ENCODE peak calls at places on chromosomes 4 and X, in seven cellular contexts. O, P, Z, Y, E, G and D are unnamed samples.

GRCh38 chr4:186260117-186260503 is 5.9 kb upstream of the F11 start:
- DNase-seq in O (no peak), P (no peak), Z (peak; percentile 52), Y (no peak), E (no peak), G (no peak), D (no peak)

GRCh38 chr4:139530833-139531427 is 25.1 kb downstream of the SETD7 start:
- DNase-seq in O (peak; percentile 49), P (no peak), Z (peak; percentile 59), Y (no peak), E (peak; percentile 35), G (no peak), D (no peak)

GRCh38 chrX:56113785-56114436 is 118.2 kb upstream of the KLF8 start:
- DNase-seq in O (peak; percentile 20), P (no peak), Z (no peak), Y (no peak), E (no peak), G (no peak), D (no peak)

GRCh38 chr4:173525118-173526033 is 4.7 kb downstream of the HAND2 start:
- DNase-seq in O (no peak), P (no peak), Z (no peak), Y (no peak), E (peak; percentile 73), G (no peak), D (no peak)

GRCh38 chrX:113741744-113742143 is 842.1 kb upstream of the HTR2C start:
- DNase-seq in O (peak; percentile 42), P (no peak), Z (no peak), Y (no peak), E (no peak), G (no peak), D (peak; percentile 19)

GRCh38 chr4:151045907-151046306 is 30.8 kb upstream of the LRBA start:
- DNase-seq in O (peak; percentile 8), P (no peak), Z (no peak), Y (no peak), E (no peak), G (no peak), D (no peak)

GRCh38 chrX:140503714-140504351 is 1.0 kb downstream of the SOX3 start:
- DNase-seq in O (no peak), P (no peak), Z (no peak), Y (no peak), E (no peak), G (no peak), D (peak; percentile 10)

GRCh38 chr4:124526321-124526720 is 186.2 kb downstream of the ANKRD50 start:
- DNase-seq in O (no peak), P (no peak), Z (no peak), Y (no peak), E (no peak), G (no peak), D (peak; percentile 41)

GRCh38 chr4:16835597-16836247 is 62.7 kb downstream of the LDB2 start:
- DNase-seq in O (no peak), P (no peak), Z (no peak), Y (no peak), E (no peak), G (no peak), D (no peak)

GRCh38 chr4:7209699-7210098 is 17.4 kb downstream of the SORCS2 start:
- DNase-seq in O (peak; percentile 51), P (no peak), Z (no peak), Y (no peak), E (no peak), G (no peak), D (no peak)

GRCh38 chr4:62398318-62398717 is 1198.2 kb downstream of the ADGRL3 start:
- DNase-seq in O (no peak), P (no peak), Z (no peak), Y (no peak), E (no peak), G (no peak), D (no peak)

GRCh38 chr4:175674219-175674618 is 137.8 kb downstream of the GPM6A start:
- DNase-seq in O (no peak), P (no peak), Z (no peak), Y (no peak), E (no peak), G (no peak), D (no peak)

GRCh38 chrX:63525491-63525890 is 174.4 kb upstream of the SPIN4 start:
- DNase-seq in O (no peak), P (no peak), Z (no peak), Y (no peak), E (no peak), G (no peak), D (no peak)

GRCh38 chr4:127048371-127049085 is 584.2 kb upstream of the INTU start:
- DNase-seq in O (no peak), P (no peak), Z (no peak), Y (no peak), E (no peak), G (no peak), D (peak; percentile 11)

GRCh38 chrX:134529481-134529880 is 69.5 kb downstream of the HPRT1 start:
- DNase-seq in O (no peak), P (no peak), Z (no peak), Y (no peak), E (no peak), G (no peak), D (no peak)

GRCh38 chrX:69019073-69019890 is 146.0 kb downstream of the PJA1 start:
- DNase-seq in O (no peak), P (no peak), Z (no peak), Y (no peak), E (no peak), G (no peak), D (no peak)

GRCh38 chr4:74415602-74416300 is 29.2 kb upstream of the AREG start:
- DNase-seq in O (no peak), P (no peak), Z (no peak), Y (no peak), E (no peak), G (no peak), D (no peak)
- H3K4me3 ChIP-seq in O (no peak overlapping the region), P (no peak overlapping the region), Z (no peak overlapping the region), Y (no peak overlapping the region), E (no peak overlapping the region), G (no peak overlapping the region), D (no peak overlapping the region)

GRCh38 chr4:121252224-121252806 is 88.2 kb upstream of the TNIP3 start:
- DNase-seq in O (peak; percentile 75), P (no peak), Z (peak; percentile 62), Y (peak; percentile 60), E (peak; percentile 38), G (peak; percentile 76), D (peak; percentile 78)
- TF ChIP-seq CTCF in O (peak; percentile 80), P (peak; percentile 69), Z (peak; percentile 79), Y (peak; percentile 84), E (peak; percentile 64), G (peak; percentile 78), D (peak; percentile 90)

GRCh38 chrX:103357871-103358270 is 1.6 kb downstream of the TCEAL9 start:
- DNase-seq in O (no peak), P (no peak), Z (no peak), Y (no peak), E (no peak), G (no peak), D (no peak)
- H3K4me3 ChIP-seq in O (peak overlapping the region; percentile 92), P (no peak overlapping the region), Z (no peak overlapping the region), Y (peak overlapping the region; percentile 64), E (peak overlapping the region; percentile 55), G (no peak overlapping the region), D (peak overlapping the region; percentile 89)

GRCh38 chr4:2948895-2949781 is 14.1 kb downstream of the NOP14 start:
- DNase-seq in O (peak; percentile 30), P (no peak), Z (no peak), Y (no peak), E (no peak), G (peak; percentile 60), D (no peak)
- TF ChIP-seq CTCF in O (peak; percentile 60), P (peak; percentile 33), Z (peak; percentile 25), Y (peak; percentile 44), E (no peak), G (peak; percentile 42), D (peak; percentile 68)

GRCh38 chr4:80206111-80206510 is 8.8 kb downstream of the PRDM8 start:
- DNase-seq in O (no peak), P (no peak), Z (no peak), Y (no peak), E (no peak), G (no peak), D (no peak)

GRCh38 chr4:80208606-80209005 is 11.3 kb downstream of the PRDM8 start:
- DNase-seq in O (no peak), P (no peak), Z (no peak), Y (no peak), E (no peak), G (no peak), D (no peak)

GRCh38 chr4:80206541-80207171 is 9.4 kb downstream of the PRDM8 start:
- DNase-seq in O (no peak), P (no peak), Z (no peak), Y (no peak), E (no peak), G (peak; percentile 79), D (no peak)

GRCh38 chr4:80207664-80208063 is 10.4 kb downstream of the PRDM8 start:
- DNase-seq in O (no peak), P (no peak), Z (no peak), Y (no peak), E (no peak), G (no peak), D (no peak)

GRCh38 chr4:80207172-80207583 is 9.9 kb downstream of the PRDM8 start:
- DNase-seq in O (no peak), P (no peak), Z (no peak), Y (no peak), E (no peak), G (no peak), D (no peak)
- H3K4me3 ChIP-seq in O (no peak overlapping the region), P (no peak overlapping the region), Z (no peak overlapping the region), Y (no peak overlapping the region), E (no peak overlapping the region), G (peak overlapping the region; percentile 30), D (no peak overlapping the region)

GRCh38 chr4:83326546-83326945 is 8.1 kb downstream of the HPSE start:
- DNase-seq in O (no peak), P (no peak), Z (no peak), Y (no peak), E (no peak), G (no peak), D (no peak)

GRCh38 chr4:83329521-83330105 is 5.0 kb downstream of the HPSE start:
- DNase-seq in O (peak; percentile 56), P (no peak), Z (no peak), Y (no peak), E (no peak), G (no peak), D (no peak)

GRCh38 chr4:83323136-83323535 is 11.5 kb downstream of the HPSE start:
- DNase-seq in O (no peak), P (no peak), Z (no peak), Y (no peak), E (no peak), G (no peak), D (no peak)

GRCh38 chr4:83331959-83332358 is 2.7 kb downstream of the HPSE start:
- DNase-seq in O (no peak), P (no peak), Z (no peak), Y (no peak), E (no peak), G (no peak), D (no peak)

DNA sequence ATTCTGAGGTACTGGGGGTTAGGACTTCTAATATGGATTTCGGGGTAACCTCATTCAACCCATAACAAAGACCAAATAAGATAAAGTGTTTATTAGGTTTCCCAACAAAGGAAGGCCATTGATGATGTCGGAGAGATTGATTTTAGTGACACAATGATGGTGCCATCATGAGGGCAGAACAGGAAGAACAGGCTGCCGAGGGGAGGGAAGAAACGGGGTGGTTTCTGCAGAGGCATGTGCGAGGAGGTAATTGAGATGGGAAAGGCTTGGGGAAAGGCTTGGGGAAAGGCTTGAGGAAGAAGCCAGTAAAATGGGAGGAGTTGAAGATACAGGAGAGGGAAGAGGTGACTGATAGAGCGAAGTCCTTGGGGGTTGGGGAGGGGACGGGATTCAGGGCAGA is 6.2 kb downstream of the HPSE start:
- DNase-seq in O (no peak), P (no peak), Z (no peak), Y (no peak), E (no peak), G (no peak), D (no peak)
- TF ChIP-seq CTCF in O (no peak), P (no peak), Z (no peak), Y (no peak), E (no peak), G (no peak), D (peak; percentile 14)